ENCODE peak calls at places on chromosome 16, in ten cellular contexts. G, Z, I, N, B, C, F, A, Y and R are unnamed samples.

GRCh38 chr16:18072161-18072560 is 264.4 kb downstream of the NPIPA8 start:
- DNase-seq in G (no peak), Z (no peak), I (no peak), N (no peak), B (no peak), C (no peak), F (no peak), A (no peak), Y (no peak), R (no peak)

GRCh38 chr16:14436410-14436955 is 193.6 kb downstream of the PARN start:
- DNase-seq in G (no peak), Z (peak; percentile 5), I (no peak), N (no peak), B (no peak), C (no peak), F (no peak), A (no peak), Y (no peak), R (no peak)

GRCh38 chr16:8828541-8829165 is 31.0 kb downstream of the PMM2 start:
- DNase-seq in G (peak; percentile 54), Z (no peak), I (no peak), N (no peak), B (no peak), C (no peak), F (no peak), A (no peak), Y (peak; percentile 63), R (no peak)

GRCh38 chr16:88760424-88761142 is 24.4 kb downstream of the PIEZO1 start:
- DNase-seq in G (no peak), Z (no peak), I (peak; percentile 77), N (no peak), B (no peak), C (no peak), F (no peak), A (no peak), Y (no peak), R (no peak)

GRCh38 chr16:24045641-24046040 is 209.9 kb downstream of the PRKCB start:
- DNase-seq in G (no peak), Z (no peak), I (no peak), N (no peak), B (no peak), C (no peak), F (peak; percentile 57), A (no peak), Y (peak; percentile 14), R (no peak)

GRCh38 chr16:71971571-71971970 is 28.6 kb downstream of the PKD1L3 start:
- DNase-seq in G (no peak), Z (no peak), I (no peak), N (no peak), B (no peak), C (no peak), F (no peak), A (no peak), Y (no peak), R (no peak)

GRCh38 chr16:81237282-81237681 is 1.2 kb upstream of the BCO1 start:
- DNase-seq in G (no peak), Z (no peak), I (peak; percentile 37), N (peak; percentile 5), B (peak; percentile 14), C (peak; percentile 46), F (no peak), A (no peak), Y (no peak), R (no peak)

GRCh38 chr16:89087922-89088321 is 5.7 kb upstream of the ACSF3 start:
- DNase-seq in G (no peak), Z (no peak), I (no peak), N (no peak), B (no peak), C (no peak), F (no peak), A (no peak), Y (no peak), R (no peak)

GRCh38 chr16:50611332-50611934 is 63.2 kb downstream of the NKD1 start:
- DNase-seq in G (peak; percentile 55), Z (no peak), I (no peak), N (peak; percentile 49), B (no peak), C (no peak), F (no peak), A (no peak), Y (peak; percentile 11), R (no peak)
- TF ChIP-seq CTCF in G (no peak), Z (no peak), I (no peak), N (peak; percentile 13), B (no peak), C (no peak), F (no peak), A (no peak), Y (no peak), R (no peak)

GRCh38 chr16:2154533-2155090 is 970 bp upstream of the TRAF7 start:
- DNase-seq in G (peak; percentile 20), Z (no peak), I (peak; percentile 39), N (no peak), B (no peak), C (peak; percentile 36), F (peak; percentile 54), A (no peak), Y (no peak), R (no peak)

GRCh38 chr16:2155091-2156024 is at the start of gene TRAF7:
- DNase-seq in G (peak; percentile 100), Z (peak; percentile 93), I (peak; percentile 99), N (peak; percentile 100), B (peak; percentile 100), C (peak; percentile 99), F (peak; percentile 97), A (peak; percentile 99), Y (peak; percentile 97), R (peak; percentile 98)

GRCh38 chr16:2151188-2152091 is 3.0 kb downstream of the RAB26 start:
- DNase-seq in G (peak; percentile 11), Z (no peak), I (no peak), N (no peak), B (peak; percentile 41), C (no peak), F (no peak), A (no peak), Y (no peak), R (no peak)

GRCh38 chr16:2150418-2151187 is 2.2 kb downstream of the RAB26 start:
- DNase-seq in G (peak; percentile 21), Z (no peak), I (peak; percentile 68), N (no peak), B (peak; percentile 71), C (peak; percentile 62), F (no peak), A (no peak), Y (no peak), R (no peak)

DNA sequence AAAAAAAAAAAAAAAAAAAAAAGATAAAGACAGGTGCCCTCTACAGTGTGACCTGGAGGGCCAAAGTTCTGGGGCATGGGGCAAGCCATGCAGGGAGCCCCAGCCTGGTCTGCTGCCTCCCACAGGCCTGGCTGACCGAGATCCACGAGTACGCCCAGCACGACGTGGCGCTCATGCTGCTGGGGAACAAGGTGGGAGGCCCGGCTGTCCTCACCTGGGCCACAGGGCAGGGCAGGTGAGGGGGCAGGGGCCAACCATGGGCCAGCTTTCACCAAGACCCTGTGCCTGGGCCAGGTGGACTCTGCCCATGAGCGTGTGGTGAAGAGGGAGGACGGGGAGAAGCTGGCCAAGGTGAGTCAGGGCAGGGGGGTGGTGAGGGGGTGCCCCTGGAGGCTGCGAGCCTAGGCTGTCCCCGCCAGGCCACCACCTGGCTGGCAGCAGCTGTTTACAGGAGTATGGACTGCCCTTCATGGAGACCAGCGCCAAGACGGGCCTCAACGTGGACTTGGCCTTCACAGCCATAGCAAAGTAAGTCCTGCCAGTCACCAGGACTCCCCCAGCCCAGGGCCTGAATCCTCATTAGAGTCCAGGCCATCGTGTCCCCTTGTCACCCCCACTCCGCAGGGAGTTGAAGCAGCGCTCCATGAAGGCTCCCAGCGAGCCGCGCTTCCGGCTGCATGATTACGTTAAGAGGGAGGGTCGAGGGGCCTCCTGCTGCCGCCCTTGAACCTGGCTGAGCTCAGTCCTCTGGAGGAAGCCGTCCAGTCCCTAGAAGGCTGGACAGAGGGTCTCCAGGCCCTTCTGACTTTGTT is 2.7 kb upstream of the TRAF7 start:
- DNase-seq in G (peak; percentile 16), Z (no peak), I (peak; percentile 58), N (no peak), B (peak; percentile 51), C (peak; percentile 72), F (no peak), A (no peak), Y (no peak), R (no peak)
- TF ChIP-seq CTCF in G (no peak), Z (no peak), I (no peak), N (no peak), B (no peak), C (no peak), F (no peak), A (no peak), Y (no peak), R (no peak)

GRCh38 chr16:30957456-30958163 is at the start of gene SETD1A:
- DNase-seq in G (peak; percentile 99), Z (peak; percentile 96), I (peak; percentile 96), N (peak; percentile 96), B (peak; percentile 98), C (peak; percentile 97), F (peak; percentile 97), A (peak; percentile 97), Y (peak; percentile 95), R (peak; percentile 96)

GRCh38 chr16:30953511-30954124 is 3.9 kb upstream of the SETD1A start:
- DNase-seq in G (peak; percentile 79), Z (peak; percentile 55), I (peak; percentile 70), N (peak; percentile 67), B (peak; percentile 88), C (peak; percentile 62), F (peak; percentile 71), A (no peak), Y (no peak), R (peak; percentile 83)

GRCh38 chr16:30958164-30959083 is 870 bp downstream of the SETD1A start:
- DNase-seq in G (peak; percentile 42), Z (no peak), I (peak; percentile 35), N (peak; percentile 48), B (peak; percentile 75), C (peak; percentile 58), F (no peak), A (peak; percentile 38), Y (peak; percentile 79), R (no peak)

GRCh38 chr16:30954993-30955392 is 2.6 kb upstream of the SETD1A start:
- DNase-seq in G (no peak), Z (no peak), I (no peak), N (no peak), B (no peak), C (no peak), F (no peak), A (no peak), Y (no peak), R (no peak)

GRCh38 chr16:30956601-30957455 is 726 bp upstream of the SETD1A start:
- DNase-seq in G (peak; percentile 92), Z (peak; percentile 75), I (peak; percentile 86), N (peak; percentile 78), B (peak; percentile 95), C (peak; percentile 81), F (peak; percentile 86), A (peak; percentile 70), Y (peak; percentile 89), R (peak; percentile 88)
- TF ChIP-seq CTCF in G (peak; percentile 5), Z (no peak), I (no peak), N (peak; percentile 42), B (peak; percentile 41), C (no peak), F (no peak), A (peak; percentile 26), Y (no peak), R (peak; percentile 42)

GRCh38 chr16:12818331-12818730 is 14.6 kb upstream of the CPPED1 start:
- DNase-seq in G (no peak), Z (no peak), I (no peak), N (no peak), B (no peak), C (no peak), F (no peak), A (no peak), Y (no peak), R (no peak)

GRCh38 chr16:12819126-12820117 is 15.7 kb upstream of the CPPED1 start:
- DNase-seq in G (peak; percentile 68), Z (peak; percentile 69), I (peak; percentile 71), N (peak; percentile 57), B (peak; percentile 68), C (peak; percentile 57), F (peak; percentile 79), A (peak; percentile 56), Y (peak; percentile 58), R (peak; percentile 79)

GRCh38 chr16:12811441-12812198 is 7.9 kb upstream of the CPPED1 start:
- DNase-seq in G (no peak), Z (no peak), I (no peak), N (no peak), B (no peak), C (no peak), F (no peak), A (no peak), Y (no peak), R (no peak)

GRCh38 chr16:12815361-12815760 is 11.7 kb upstream of the CPPED1 start:
- DNase-seq in G (peak; percentile 10), Z (no peak), I (no peak), N (no peak), B (peak; percentile 34), C (no peak), F (no peak), A (no peak), Y (no peak), R (no peak)
- TF ChIP-seq CTCF in G (no peak), Z (no peak), I (no peak), N (peak; percentile 43), B (peak; percentile 21), C (no peak), F (no peak), A (no peak), Y (no peak), R (no peak)